ENCODE peak calls at places on chromosomes 11 and 22, in six cellular contexts. Y is fibroblast of the aortic adventitia, N is GM10248, X is dorsolateral prefrontal cortex, H is mucosa of descending colon, J is lower lobe of right lung. I is an unnamed sample.
A peak's percentile ranks its signal among the peaks of the same experiment; 100 is the strongest.

GRCh38 chr11:9386086-9386485 is 1.6 kb downstream of the IPO7 start:
- DNase-seq in X (no peak), N (no peak), Y (no peak), H (no peak), J (no peak), I (no peak)

GRCh38 chr11:63854696-63855095 is 15.8 kb downstream of the MARK2 start:
- DNase-seq in N (no peak), J (no peak), H (no peak), X (no peak), Y (no peak), I (no peak)

GRCh38 chr22:41446057-41446501 is 522 bp downstream of the TOB2 start:
- DNase-seq in J (peak; percentile 59), X (no peak), Y (peak; percentile 6), H (peak; percentile 59), N (no peak), I (no peak)

GRCh38 chr11:68353118-68353517 is 40.7 kb downstream of the LRP5 start:
- DNase-seq in N (no peak), Y (no peak), H (no peak), X (no peak), J (no peak), I (no peak)

GRCh38 chr11:117072517-117073218 is 25.6 kb downstream of the SIK3 start:
- DNase-seq in N (peak; percentile 36), H (no peak), Y (peak; percentile 95), X (no peak), J (no peak), I (peak; percentile 79)

GRCh38 chr22:22855617-22856308 is 31.9 kb upstream of the IGLL5 start:
- DNase-seq in Y (no peak), N (peak; percentile 65), H (peak; percentile 33), X (no peak), J (no peak), I (no peak)

GRCh38 chr11:36364551-36364950 is 68.5 kb downstream of the PRR5L start:
- DNase-seq in J (no peak), Y (no peak), X (no peak), H (peak; percentile 68), N (no peak), I (no peak)

GRCh38 chr11:69696749-69697488 is 6.9 kb downstream of the FGF19 start:
- DNase-seq in N (no peak), H (no peak), J (no peak), Y (no peak), X (no peak), I (no peak)

GRCh38 chr22:18947905-18948304 is 11.8 kb upstream of the PRODH start:
- DNase-seq in H (no peak), X (no peak), J (peak; percentile 43), N (no peak), Y (no peak), I (no peak)

GRCh38 chr11:78207532-78208256 is 19.0 kb downstream of the USP35 start:
- DNase-seq in X (peak; percentile 12), J (no peak), Y (no peak), N (no peak), H (no peak), I (no peak)

GRCh38 chr11:26904114-26904513 is 89.8 kb upstream of the FIBIN start:
- DNase-seq in N (no peak), X (no peak), Y (no peak), H (no peak), J (no peak), I (no peak)

GRCh38 chr11:43576834-43577521 is 103.6 kb upstream of the HSD17B12 start:
- DNase-seq in Y (peak; percentile 53), N (peak; percentile 48), J (no peak), X (no peak), H (peak; percentile 58), I (no peak)

GRCh38 chr11:92865352-92865751 is 104.1 kb upstream of the MTNR1B start:
- DNase-seq in N (no peak), H (no peak), X (no peak), Y (no peak), J (no peak), I (peak; percentile 11)

GRCh38 chr22:31160328-31160978 is 471 bp downstream of the RNF185 start:
- DNase-seq in H (no peak), J (no peak), Y (peak; percentile 43), X (no peak), N (no peak), I (no peak)

GRCh38 chr11:73851046-73851764 is 25.4 kb downstream of the COA4 start:
- DNase-seq in X (no peak), N (peak; percentile 29), H (no peak), J (no peak), Y (no peak), I (no peak)

DNA sequence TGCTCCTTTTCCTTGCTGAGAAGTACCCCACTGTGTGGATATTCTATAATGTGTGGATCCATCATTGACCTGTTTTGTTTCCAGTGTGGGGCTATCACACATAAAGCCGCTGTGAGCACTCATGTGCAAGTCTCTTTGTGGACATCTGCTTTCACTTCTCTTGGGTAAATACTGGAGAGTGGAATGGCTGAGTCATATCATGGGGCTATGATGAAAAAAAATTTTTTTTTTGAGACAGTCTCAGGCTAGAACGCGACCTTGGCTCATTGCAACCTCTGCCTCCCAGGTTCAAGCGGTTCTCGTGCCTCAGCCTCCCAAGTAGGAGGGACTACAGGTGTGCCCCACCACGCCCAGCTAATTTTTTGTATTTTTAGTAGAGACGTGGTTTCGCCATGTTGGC is 7.7 kb upstream of the FAM118A start:
- DNase-seq in J (no peak), Y (peak; percentile 88), H (no peak), N (no peak), X (no peak), I (peak; percentile 70)
- TF ChIP-seq CTCF in J (no peak), Y (no peak), H (no peak), N (no peak), X (no peak), I (peak; percentile 3)

GRCh38 chr11:103910721-103911120 is 125.7 kb upstream of the DDI1 start:
- DNase-seq in Y (no peak), N (no peak), H (no peak), J (no peak), X (no peak), I (no peak)

GRCh38 chr11:103906291-103906850 is 130.1 kb upstream of the DDI1 start:
- DNase-seq in Y (no peak), N (no peak), H (no peak), J (no peak), X (no peak), I (no peak)

GRCh38 chr11:103907136-103907535 is 129.3 kb upstream of the DDI1 start:
- DNase-seq in Y (no peak), X (no peak), H (no peak), N (no peak), J (no peak), I (no peak)

GRCh38 chr11:103904324-103904667 is 132.1 kb upstream of the DDI1 start:
- DNase-seq in H (no peak), J (no peak), X (no peak), N (no peak), Y (no peak), I (no peak)

DNA sequence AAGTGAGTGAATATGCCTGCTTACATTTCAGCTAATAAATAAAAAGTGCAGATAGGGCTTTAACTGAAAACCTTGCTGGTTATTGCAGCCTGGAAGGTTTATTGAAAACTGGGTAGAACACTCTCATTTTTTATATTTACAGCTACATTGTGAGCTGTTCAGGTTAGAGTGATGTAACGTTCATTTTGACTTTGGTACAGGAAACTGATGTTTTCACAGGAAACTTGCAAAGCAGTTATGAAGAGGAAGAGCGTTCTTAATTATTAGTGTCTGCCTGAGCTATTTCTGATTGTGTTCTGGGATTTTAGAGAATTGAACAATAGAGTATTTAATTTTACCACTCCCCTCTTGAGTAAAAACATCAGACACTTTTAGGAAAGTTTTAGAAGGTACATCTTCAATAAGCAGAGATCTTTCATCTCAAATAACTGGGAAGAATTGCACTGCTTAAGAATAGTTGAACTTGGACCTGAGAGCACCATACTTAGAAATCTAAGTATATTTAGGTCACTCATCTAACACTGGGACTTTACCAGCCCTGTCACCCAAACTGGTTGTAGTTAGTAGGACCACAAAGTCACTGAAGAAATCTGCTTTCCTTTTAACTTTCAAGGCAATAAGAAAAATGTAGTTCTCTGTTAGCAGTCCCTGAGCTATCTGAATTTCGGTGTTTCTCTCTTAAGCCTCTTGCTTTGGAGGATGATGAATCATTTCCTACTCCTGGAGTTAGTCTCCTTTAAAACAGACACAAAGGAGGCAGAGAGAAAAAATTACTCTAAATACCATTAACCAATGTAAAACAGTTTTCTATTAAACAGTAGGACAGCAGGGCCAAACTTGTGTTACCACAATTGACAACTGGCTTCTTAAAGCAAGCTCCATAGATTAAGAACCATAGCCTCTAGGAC is 128.6 kb upstream of the DDI1 start:
- DNase-seq in Y (peak; percentile 62), J (no peak), N (no peak), H (no peak), X (no peak), I (no peak)
- TF ChIP-seq CTCF in Y (no peak), J (no peak), N (no peak), H (no peak), X (no peak), I (no peak)

DNA sequence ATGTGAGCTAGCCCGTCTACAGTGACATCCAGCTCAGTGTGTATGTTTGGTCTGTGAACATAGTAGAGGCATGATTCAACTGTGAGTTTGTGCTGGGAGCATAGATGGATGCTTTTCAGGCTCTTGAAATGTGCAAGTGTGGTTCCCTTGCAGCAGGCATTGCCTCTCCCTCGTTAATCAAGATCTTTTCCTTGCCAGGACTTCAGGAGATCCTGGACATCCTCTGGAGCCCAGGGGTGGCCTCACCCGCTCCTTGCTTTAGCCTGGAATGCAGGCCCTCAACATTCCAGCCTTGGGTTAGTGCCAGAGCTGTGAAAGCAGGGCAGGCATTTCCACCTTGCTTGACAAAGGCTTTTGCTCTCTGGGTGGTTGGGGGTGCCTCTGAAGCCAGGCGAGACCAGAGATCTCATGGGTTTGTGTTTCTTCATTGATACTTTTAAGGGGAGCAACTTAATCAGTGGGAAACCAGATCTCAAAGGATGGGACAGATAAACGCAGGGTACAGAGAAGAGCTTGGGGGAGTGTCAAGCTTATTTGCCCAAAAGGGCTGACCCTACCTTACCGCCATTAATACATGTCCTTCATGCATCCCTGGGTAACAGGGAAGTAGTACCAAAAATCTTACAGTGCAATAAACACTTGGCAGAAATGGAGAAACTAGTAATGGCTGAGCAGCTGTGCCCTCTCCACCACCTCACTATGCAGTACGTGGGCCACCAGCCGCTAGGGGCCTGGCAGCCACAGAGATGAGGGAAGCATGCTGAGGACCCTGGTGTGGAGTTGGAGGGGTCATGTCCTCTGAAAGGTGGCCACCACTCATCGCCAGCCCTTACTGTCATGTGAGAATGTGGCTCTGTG is 72.1 kb downstream of the PTPRJ start:
- DNase-seq in N (no peak), J (peak; percentile 85), Y (peak; percentile 67), X (no peak), H (no peak), I (peak; percentile 8)
- TF ChIP-seq CTCF in N (no peak), J (no peak), Y (no peak), X (no peak), H (no peak), I (no peak)

DNA sequence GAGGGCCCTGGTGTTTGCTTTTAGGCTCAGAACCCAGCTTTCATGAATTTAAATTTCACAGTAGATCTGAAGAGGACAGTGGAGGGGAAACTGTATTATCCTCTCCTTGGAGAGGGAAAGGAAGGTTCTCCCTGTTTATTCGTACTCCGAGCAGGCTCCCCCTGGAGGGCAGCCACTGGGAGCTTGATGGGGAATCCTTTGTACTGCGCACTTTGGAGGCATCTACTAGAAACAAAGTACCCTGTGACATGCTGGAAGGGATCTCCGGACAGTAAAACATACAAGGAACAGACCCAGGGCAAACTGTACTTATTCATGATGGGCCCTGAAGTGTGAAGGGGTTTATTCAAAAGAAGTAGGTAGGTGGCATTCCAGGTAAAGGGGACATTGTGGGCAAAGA is 27.2 kb downstream of the NAV2 start:
- DNase-seq in H (no peak), X (peak; percentile 65), J (no peak), Y (no peak), N (no peak), I (no peak)
- TF ChIP-seq CTCF in H (no peak), X (no peak), J (no peak), Y (peak; percentile 47), N (no peak), I (peak; percentile 31)